ENCODE peak calls at places on chromosomes 7 and 10, in eight cellular contexts. G is B cell; E is endothelial cell; K is prostate gland; V is AG09319; I is NCI-H1694; O is tibial nerve; S is stimulated activated naive CD8-positive, alpha-beta T cell treated with anti-CD3 and anti-CD28 coated beads, Interleukin-15, Interleukin-2, amounts not matched to agents 100 U/mL and 50 U/mL, for 24 hours. L is an unnamed sample.

GRCh38 chr7:159143780-159144755 is 599 bp downstream of the VIPR2 start:
- DNase-seq in G (no peak), E (peak; percentile 35), K (no peak), V (no peak), I (no peak), O (no peak), S (peak; percentile 40), L (no peak)

GRCh38 chr7:47513741-47514241 is 68.1 kb downstream of the TNS3 start:
- DNase-seq in G (no peak), E (no peak), K (peak; percentile 26), V (peak; percentile 78), I (no peak), O (no peak), S (no peak), L (peak; percentile 51)

GRCh38 chr7:45980973-45981372 is 59.9 kb upstream of the IGFBP3 start:
- DNase-seq in G (no peak), E (no peak), K (no peak), V (no peak), I (no peak), O (no peak), S (no peak), L (no peak)

GRCh38 chr10:120221873-120222485 is 235.0 kb upstream of the PLPP4 start:
- DNase-seq in G (no peak), E (peak; percentile 63), K (peak; percentile 50), V (no peak), I (no peak), O (no peak), S (peak; percentile 6), L (peak; percentile 22)

GRCh38 chr7:37832194-37832593 is 16.2 kb upstream of the NME8 start:
- DNase-seq in G (no peak), E (no peak), K (peak; percentile 25), V (no peak), I (peak; percentile 35), O (peak; percentile 57), S (peak; percentile 23), L (peak; percentile 59)

GRCh38 chr7:33039905-33040292 is 22.7 kb downstream of the NT5C3A start:
- DNase-seq in G (no peak), E (no peak), K (no peak), V (no peak), I (no peak), O (no peak), S (no peak), L (no peak)

GRCh38 chr10:110833234-110833940 is 38.3 kb upstream of the PDCD4 start:
- DNase-seq in G (no peak), E (no peak), K (no peak), V (no peak), I (no peak), O (no peak), S (no peak), L (no peak)

GRCh38 chr10:1043532-1043995 is 5.4 kb downstream of the IDI1 start:
- DNase-seq in G (peak; percentile 49), E (peak; percentile 21), K (no peak), V (no peak), I (no peak), O (no peak), S (no peak), L (no peak)

GRCh38 chr10:119006451-119007210 is 22.9 kb upstream of the NANOS1 start:
- DNase-seq in G (no peak), E (no peak), K (peak; percentile 89), V (peak; percentile 89), I (no peak), O (peak; percentile 34), S (no peak), L (peak; percentile 97)

GRCh38 chr10:46325021-46325420 is 38.2 kb downstream of the ANTXRL start:
- DNase-seq in G (no peak), E (no peak), K (no peak), V (no peak), I (no peak), O (no peak), S (no peak), L (no peak)

GRCh38 chr10:70190581-70190980 is 20.3 kb upstream of the SAR1A start:
- DNase-seq in G (no peak), E (no peak), K (no peak), V (no peak), I (no peak), O (no peak), S (no peak), L (no peak)

GRCh38 chr7:81583882-81584533 is 185.8 kb downstream of the HGF start:
- DNase-seq in G (no peak), E (no peak), K (no peak), V (no peak), I (no peak), O (no peak), S (no peak), L (no peak)